ENCODE peak calls at places on chromosomes 3 and 15, in five cellular contexts. X, N, S, I and R are unnamed samples.

GRCh38 chr3:57959407-57960173 is 48.6 kb upstream of the FLNB start:
- DNase-seq in X (no peak), N (no peak), S (no peak), I (no peak), R (no peak)

GRCh38 chr3:134066539-134067310 is 37.0 kb upstream of the SLCO2A1 start:
- DNase-seq in X (no peak), N (no peak), S (no peak), I (no peak), R (no peak)

GRCh38 chr3:117788086-117788485 is 1078.5 kb downstream of the TUSC7 start:
- DNase-seq in X (no peak), N (peak), S (no peak), I (peak), R (no peak)

GRCh38 chr3:150351398-150351797 is 56.7 kb upstream of the TSC22D2 start:
- DNase-seq in X (no peak), N (no peak), S (no peak), I (no peak), R (no peak)

GRCh38 chr3:122357828-122358617 is 25.0 kb downstream of the MIX23 start:
- DNase-seq in X (no peak), N (peak), S (no peak), I (no peak), R (no peak)

GRCh38 chr3:189169728-189170127 is 2.0 kb upstream of the TPRG1 start:
- DNase-seq in X (no peak), N (no peak), S (no peak), I (no peak), R (no peak)

GRCh38 chr3:12394516-12395271 is 89.6 kb upstream of the TSEN2 start:
- DNase-seq in X (no peak), N (peak), S (no peak), I (peak), R (no peak)

GRCh38 chr3:14507345-14507741 is 32.8 kb downstream of the GRIP2 start:
- DNase-seq in X (no peak), N (no peak), S (no peak), I (no peak), R (no peak)

GRCh38 chr3:53159415-53160135 is 1.4 kb upstream of the PRKCD start:
- DNase-seq in X (no peak), N (no peak), S (no peak), I (no peak), R (no peak)

GRCh38 chr3:23461069-23461468 is 257.9 kb downstream of the UBE2E2 start:
- DNase-seq in X (no peak), N (peak), S (no peak), I (peak), R (no peak)

GRCh38 chr15:40002295-40002694 is 36.7 kb downstream of the SRP14 start:
- DNase-seq in X (no peak), N (peak), S (no peak), I (peak), R (no peak)

GRCh38 chr3:129433565-129433964 is 5.1 kb upstream of the EFCAB12 start:
- DNase-seq in X (no peak), N (no peak), S (no peak), I (no peak), R (no peak)

GRCh38 chr3:127161973-127162579 is 30.9 kb upstream of the PRR23E start:
- DNase-seq in X (no peak), N (no peak), S (no peak), I (no peak), R (no peak)

GRCh38 chr3:110381992-110382391 is 689.6 kb upstream of the NECTIN3 start:
- DNase-seq in X (no peak), N (no peak), S (no peak), I (no peak), R (no peak)

GRCh38 chr15:33218071-33218491 is 23.6 kb upstream of the FMN1 start:
- DNase-seq in X (no peak), N (no peak), S (no peak), I (no peak), R (no peak)

GRCh38 chr15:101501703-101502373 is 12.3 kb upstream of the PCSK6 start:
- DNase-seq in X (no peak), N (peak), S (peak), I (peak), R (peak)